ENCODE peak calls at places on chromosomes 2 and 18, in ten cellular contexts. L is EL; P is NCI-H2081; A is ELR; J is cardiac muscle cell; E is KG1; M is GM20000; Z is stimulated activated CD4-positive, alpha-beta T cell treated with anti-CD3 and anti-CD28 coated beads, Interleukin-1b, Interleukin-23, amount 100 ng/mL, for 24 hours; B is H7; C is NCI-H460. U is an unnamed sample.

GRCh38 chr2:57758686-57759085 is 287.9 kb upstream of the VRK2 start:
- DNase-seq in P (no peak), Z (no peak), M (no peak), C (no peak), A (no peak), E (no peak), L (no peak), B (no peak), J (no peak), U (no peak)

GRCh38 chr2:68719912-68720311 is 14.7 kb upstream of the ARHGAP25 start:
- DNase-seq in L (no peak), B (no peak), Z (no peak), C (no peak), J (no peak), E (no peak), M (no peak), A (no peak), P (no peak), U (no peak)

GRCh38 chr18:50706199-50706598 is 113.6 kb downstream of the MRO start:
- DNase-seq in J (no peak), Z (no peak), A (no peak), M (no peak), P (no peak), C (no peak), L (no peak), E (no peak), B (no peak), U (no peak)

GRCh38 chr2:48452108-48452507 is 77.8 kb upstream of the STON1 start:
- DNase-seq in J (peak; percentile 19), E (no peak), Z (no peak), A (no peak), C (no peak), M (no peak), B (no peak), L (no peak), P (peak; percentile 72), U (no peak)

GRCh38 chr2:120600335-120600734 is 135.3 kb upstream of the GLI2 start:
- DNase-seq in J (no peak), C (no peak), M (no peak), E (no peak), A (no peak), Z (no peak), L (no peak), P (no peak), B (no peak), U (no peak)

GRCh38 chr18:75324686-75325257 is 102.7 kb downstream of the SMIM21 start:
- DNase-seq in L (no peak), A (no peak), Z (no peak), E (no peak), C (no peak), P (no peak), J (no peak), B (no peak), M (no peak), U (no peak)

GRCh38 chr2:191582355-191582754 is 95.6 kb upstream of the NABP1 start:
- DNase-seq in C (peak; percentile 22), Z (no peak), L (peak; percentile 96), J (no peak), M (no peak), E (no peak), A (peak; percentile 96), P (no peak), B (no peak), U (peak; percentile 69)

GRCh38 chr2:185372188-185372587 is 366.4 kb upstream of the FSIP2 start:
- DNase-seq in P (no peak), C (no peak), L (peak; percentile 2), A (peak; percentile 30), J (no peak), Z (no peak), B (no peak), E (no peak), M (no peak), U (no peak)

GRCh38 chr2:139924070-139924469 is 1143.9 kb upstream of the NXPH2 start:
- DNase-seq in B (peak; percentile 5), C (no peak), J (peak; percentile 33), Z (no peak), E (no peak), A (peak; percentile 37), M (no peak), L (no peak), P (no peak), U (no peak)

GRCh38 chr2:150145312-150145711 is 342.2 kb downstream of the RND3 start:
- DNase-seq in B (no peak), E (no peak), Z (no peak), P (no peak), C (no peak), L (no peak), J (no peak), A (no peak), M (no peak), U (no peak)

GRCh38 chr2:191617589-191617988 is 60.3 kb upstream of the NABP1 start:
- DNase-seq in J (no peak), L (no peak), C (no peak), P (no peak), B (no peak), Z (no peak), E (no peak), M (peak; percentile 57), A (no peak), U (no peak)

GRCh38 chr2:172943992-172944793 is 131.5 kb upstream of the MAP3K20 start:
- DNase-seq in B (no peak), Z (no peak), C (no peak), M (no peak), A (no peak), L (no peak), J (no peak), E (no peak), P (no peak), U (no peak)

GRCh38 chr2:190910341-190911136 is 29.9 kb downstream of the GLS start:
- DNase-seq in C (no peak), L (peak; percentile 55), J (no peak), Z (no peak), A (peak; percentile 63), M (no peak), B (no peak), E (no peak), P (no peak), U (peak; percentile 9)

GRCh38 chr2:71327916-71328315 is 3.7 kb upstream of the ZNF638 start:
- DNase-seq in J (no peak), C (no peak), A (no peak), B (peak; percentile 50), L (no peak), M (no peak), Z (no peak), E (no peak), P (no peak), U (no peak)

GRCh38 chr18:4823091-4823490 is 368.0 kb upstream of the DLGAP1 start:
- DNase-seq in M (no peak), C (no peak), L (no peak), A (no peak), B (no peak), Z (no peak), J (no peak), P (no peak), E (no peak), U (no peak)

GRCh38 chr2:99867690-99868089 is 274.7 kb downstream of the AFF3 start:
- DNase-seq in E (no peak), A (peak; percentile 90), J (no peak), M (no peak), C (no peak), Z (no peak), B (no peak), L (peak; percentile 88), P (no peak), U (no peak)

GRCh38 chr2:42331569-42332284 is 29.3 kb downstream of the COX7A2L start:
- DNase-seq in M (no peak), B (no peak), E (no peak), C (no peak), P (no peak), Z (no peak), J (no peak), A (no peak), L (no peak), U (no peak)

GRCh38 chr18:40962784-40963183 is 992.2 kb upstream of the PIK3C3 start:
- DNase-seq in L (no peak), J (no peak), M (no peak), C (no peak), Z (no peak), B (no peak), P (no peak), E (no peak), A (peak; percentile 58), U (no peak)